ENCODE peak calls at places on chromosomes 5 and 9, in five cellular contexts. C is stomach; N is HuH-7; W is AG08395; E is CD8-positive, alpha-beta T cell. G is an unnamed sample.

GRCh38 chr9:33852216-33852826 is 35.4 kb downstream of the UBE2R2 start:
- DNase-seq in C (peak), N (peak), W (peak), E (peak), G (peak)

GRCh38 chr5:54717870-54718269 is 200.3 kb downstream of the SNX18 start:
- DNase-seq in C (no peak), N (no peak), W (no peak), E (no peak), G (no peak)

GRCh38 chr5:123371575-123372179 is 51.5 kb downstream of the CEP120 start:
- DNase-seq in C (peak), N (peak), W (peak), E (peak), G (no peak)

GRCh38 chr5:115351356-115352195 is 55.1 kb upstream of the CCDC112 start:
- DNase-seq in C (no peak), N (no peak), W (peak), E (no peak), G (no peak)

GRCh38 chr5:82735160-82735789 is 341.9 kb downstream of the TMEM167A start:
- DNase-seq in C (no peak), N (no peak), W (no peak), E (no peak), G (no peak)

GRCh38 chr9:69444791-69445190 is 119.8 kb downstream of the ENTREP1 start:
- DNase-seq in C (no peak), N (no peak), W (no peak), E (no peak), G (no peak)

GRCh38 chr5:149265559-149265958 is 6.1 kb upstream of the AFAP1L1 start:
- DNase-seq in C (no peak), N (no peak), W (peak), E (no peak), G (no peak)

GRCh38 chr9:16367605-16368424 is 502.7 kb downstream of the BNC2 start:
- DNase-seq in C (no peak), N (no peak), W (peak), E (no peak), G (no peak)

GRCh38 chr5:59640411-59640810 is 253.1 kb downstream of the PDE4D start:
- DNase-seq in C (no peak), N (no peak), W (peak), E (no peak), G (no peak)

GRCh38 chr9:33468797-33469621 is 4.7 kb downstream of the NOL6 start:
- DNase-seq in C (no peak), N (no peak), W (no peak), E (no peak), G (peak)

GRCh38 chr5:168736201-168736940 is 157.2 kb upstream of the PANK3 start:
- DNase-seq in C (no peak), N (no peak), W (no peak), E (no peak), G (no peak)

GRCh38 chr5:75265731-75266130 is 29.1 kb upstream of the ANKRD31 start:
- DNase-seq in C (no peak), N (peak), W (peak), E (no peak), G (no peak)

GRCh38 chr9:86368871-86369521 is 14.8 kb upstream of the TUT7 start:
- DNase-seq in C (no peak), N (no peak), W (peak), E (no peak), G (no peak)

GRCh38 chr9:17031546-17031945 is 103.3 kb upstream of the CNTLN start:
- DNase-seq in C (no peak), N (no peak), W (no peak), E (no peak), G (no peak)

GRCh38 chr5:171755354-171755821 is 30.2 kb upstream of the SMIM23 start:
- DNase-seq in C (no peak), N (peak), W (peak), E (no peak), G (no peak)

GRCh38 chr5:92332039-92332438 is 948.9 kb upstream of the ARRDC3 start:
- DNase-seq in C (no peak), N (no peak), W (no peak), E (no peak), G (no peak)

GRCh38 chr5:14143843-14144585 is 872 bp downstream of the TRIO start:
- DNase-seq in C (peak), N (peak), W (no peak), E (peak), G (peak)

GRCh38 chr9:135905380-135906282 is 1.7 kb downstream of the CAMSAP1 start:
- DNase-seq in C (peak), N (no peak), W (no peak), E (peak), G (no peak)

GRCh38 chr5:166102947-166103346 is 2188.5 kb upstream of the WWC1 start:
- DNase-seq in C (no peak), N (no peak), W (no peak), E (no peak), G (no peak)

GRCh38 chr5:154517781-154518437 is 39.9 kb upstream of the HAND1 start:
- DNase-seq in C (no peak), N (no peak), W (no peak), E (no peak), G (no peak)

GRCh38 chr9:137226338-137227056 is 805 bp upstream of the RNF224 start:
- DNase-seq in C (no peak), N (no peak), W (peak), E (no peak), G (no peak)

GRCh38 chr5:1963941-1964451 is 81.3 kb upstream of the IRX4 start:
- DNase-seq in C (no peak), N (no peak), W (no peak), E (no peak), G (no peak)